ENCODE peak calls at places on chromosomes 6 and 20, in five cellular contexts. M is prostate gland, I is upper lobe of left lung, E is K562, J is GM23338. A is an unnamed sample.

GRCh38 chr6:37242429-37243052 is 15.0 kb upstream of the TBC1D22B start:
- DNase-seq in M (peak), I (peak), E (peak), J (no peak), A (no peak)

GRCh38 chr6:2990179-2990931 is 9.3 kb upstream of the NQO2 start:
- DNase-seq in M (no peak), I (peak), E (peak), J (peak), A (no peak)

GRCh38 chr20:23412026-23412425 is 9.3 kb downstream of the NAPB start:
- DNase-seq in M (no peak), I (no peak), E (no peak), J (no peak), A (no peak)

GRCh38 chr20:46229478-46229877 is 78.8 kb downstream of the CDH22 start:
- DNase-seq in M (no peak), I (no peak), E (no peak), J (peak), A (no peak)

GRCh38 chr6:154292855-154293519 is 63.6 kb downstream of the IPCEF1 start:
- DNase-seq in M (no peak), I (no peak), E (no peak), J (peak), A (no peak)

GRCh38 chr20:3514012-3514642 is 43.3 kb downstream of the ATRN start:
- DNase-seq in M (no peak), I (no peak), E (no peak), J (no peak), A (no peak)

GRCh38 chr20:5041433-5041832 is 40.1 kb upstream of the SLC23A2 start:
- DNase-seq in M (no peak), I (no peak), E (no peak), J (peak), A (no peak)

GRCh38 chr6:37819802-37820712 is 530 bp downstream of the ZFAND3 start:
- DNase-seq in M (peak), I (peak), E (peak), J (peak), A (peak)

GRCh38 chr6:25324076-25324762 is 45.0 kb downstream of the CARMIL1 start:
- DNase-seq in M (no peak), I (no peak), E (no peak), J (no peak), A (no peak)

GRCh38 chr20:33702861-33703260 is 16.7 kb upstream of the E2F1 start:
- DNase-seq in M (no peak), I (no peak), E (no peak), J (no peak), A (no peak)

GRCh38 chr6:32803416-32803815 is 13.4 kb downstream of the HLA-DOB start:
- DNase-seq in M (no peak), I (no peak), E (no peak), J (no peak), A (no peak)

GRCh38 chr20:32626859-32627636 is 41.9 kb upstream of the NOL4L start:
- DNase-seq in M (no peak), I (no peak), E (no peak), J (no peak), A (peak)

GRCh38 chr6:162882817-162883481 is 155.2 kb downstream of the PACRG start:
- DNase-seq in M (no peak), I (no peak), E (no peak), J (no peak), A (no peak)

GRCh38 chr6:73233048-73233447 is 7.8 kb upstream of the KHDC1L start:
- DNase-seq in M (no peak), I (no peak), E (no peak), J (no peak), A (no peak)

GRCh38 chr6:30541515-30542403 is 14.5 kb downstream of the GNL1 start:
- DNase-seq in M (peak), I (peak), E (peak), J (peak), A (peak)

GRCh38 chr20:54339093-54339492 is 131.2 kb downstream of the PFDN4 start:
- DNase-seq in M (no peak), I (no peak), E (no peak), J (no peak), A (no peak)

GRCh38 chr20:15047100-15047499 is 709.7 kb upstream of the FLRT3 start:
- DNase-seq in M (no peak), I (peak), E (no peak), J (no peak), A (no peak)

GRCh38 chr20:11588875-11589274 is 328.8 kb upstream of the BTBD3 start:
- DNase-seq in M (no peak), I (no peak), E (no peak), J (no peak), A (no peak)

GRCh38 chr6:158808918-158809678 is 10.1 kb downstream of the EZR start:
- DNase-seq in M (no peak), I (no peak), E (no peak), J (no peak), A (no peak)
- H3K27ac ChIP-seq in M (peak), I (no peak), E (no peak), J (peak), A (no peak)

GRCh38 chr6:158768396-158768795 is 50.8 kb downstream of the EZR start:
- DNase-seq in M (no peak), I (no peak), E (no peak), J (no peak), A (no peak)
- TF ChIP-seq POLR2AphosphoS5 in M (no peak), I (no peak), E (no peak), J (no peak), A (no peak)

GRCh38 chr20:6832811-6833210 is 65.3 kb downstream of the BMP2 start:
- DNase-seq in M (no peak), I (no peak), E (no peak), J (no peak), A (no peak)

GRCh38 chr20:6829510-6830116 is 62.1 kb downstream of the BMP2 start:
- DNase-seq in M (no peak), I (no peak), E (no peak), J (peak), A (no peak)

GRCh38 chr20:6831461-6831860 is 64.0 kb downstream of the BMP2 start:
- DNase-seq in M (no peak), I (no peak), E (no peak), J (no peak), A (no peak)

GRCh38 chr20:6827472-6827871 is 60.0 kb downstream of the BMP2 start:
- DNase-seq in M (no peak), I (no peak), E (no peak), J (no peak), A (no peak)

GRCh38 chr20:6828794-6829423 is 61.4 kb downstream of the BMP2 start:
- DNase-seq in M (peak), I (peak), E (peak), J (peak), A (peak)
- H3K27ac ChIP-seq in M (no peak), I (no peak), E (no peak), J (no peak), A (no peak)

GRCh38 chr6:135953800-135954199 is 102.3 kb downstream of the PDE7B start:
- DNase-seq in M (no peak), I (no peak), E (no peak), J (no peak), A (no peak)
- TF ChIP-seq POLR2AphosphoS5 in M (no peak), I (no peak), E (no peak), J (no peak), A (no peak)

A was measured in HL-60.